ENCODE peak calls at places on chromosome 9, in six cellular contexts. A is GM12892, J is HepG2, D is heart left ventricle, E is A549, R is lower leg skin. C is an unnamed sample.

GRCh38 chr9:137006116-137007003 is 10.0 kb upstream of the CLIC3 start:
- DNase-seq in E (no peak), J (no peak), R (no peak), A (no peak), D (no peak), C (no peak)

GRCh38 chr9:107237873-107238272 is 45.2 kb upstream of the RAD23B start:
- DNase-seq in D (no peak), E (no peak), A (no peak), J (no peak), R (no peak), C (no peak)

GRCh38 chr9:109342878-109343277 is 22.0 kb upstream of the EPB41L4B start:
- DNase-seq in E (no peak), R (no peak), D (no peak), A (no peak), J (no peak), C (no peak)

GRCh38 chr9:120531683-120532300 is 48.2 kb downstream of the CDK5RAP2 start:
- DNase-seq in D (no peak), A (no peak), R (peak), J (peak), E (peak), C (peak)

GRCh38 chr9:133048595-133048994 is 13.2 kb upstream of the CEL start:
- DNase-seq in R (no peak), J (no peak), E (peak), A (no peak), D (no peak), C (peak)

GRCh38 chr9:7935666-7936065 is 136.1 kb upstream of the DMAC1 start:
- DNase-seq in J (no peak), R (no peak), E (no peak), A (no peak), D (no peak), C (no peak)

GRCh38 chr9:125486109-125486508 is 220.9 kb downstream of the MAPKAP1 start:
- DNase-seq in D (no peak), J (peak), E (no peak), R (no peak), A (no peak), C (no peak)

GRCh38 chr9:135565141-135565628 is 3.6 kb downstream of the PAEP start:
- DNase-seq in D (no peak), A (no peak), R (no peak), J (no peak), E (no peak), C (no peak)

GRCh38 chr9:114995681-114996221 is 65.4 kb upstream of the TNFSF8 start:
- DNase-seq in D (no peak), A (no peak), J (no peak), E (no peak), R (no peak), C (no peak)

GRCh38 chr9:124756011-124756410 is 15.1 kb downstream of the NR6A1 start:
- DNase-seq in E (no peak), D (no peak), A (no peak), R (no peak), J (no peak), C (no peak)

GRCh38 chr9:109369285-109369684 is 48.4 kb upstream of the EPB41L4B start:
- DNase-seq in R (no peak), A (no peak), J (no peak), D (no peak), E (no peak), C (no peak)

GRCh38 chr9:135500071-135500524 is 384 bp upstream of the MRPS2 start:
- DNase-seq in J (no peak), R (no peak), E (no peak), A (no peak), D (no peak), C (peak)

GRCh38 chr9:108049026-108049591 is 559.5 kb upstream of the KLF4 start:
- DNase-seq in J (no peak), R (no peak), D (no peak), A (no peak), E (peak), C (peak)

GRCh38 chr9:75461188-75461587 is 372.9 kb downstream of the OSTF1 start:
- DNase-seq in R (no peak), E (no peak), D (no peak), J (no peak), A (no peak), C (no peak)

GRCh38 chr9:133374612-133375115 is 1.2 kb downstream of the SURF4 start:
- DNase-seq in R (no peak), E (no peak), D (no peak), A (no peak), J (no peak), C (no peak)

GRCh38 chr9:105281926-105282325 is 37.5 kb downstream of the SLC44A1 start:
- DNase-seq in J (no peak), D (no peak), R (no peak), A (no peak), E (no peak), C (no peak)

GRCh38 chr9:17236147-17236546 is 101.3 kb downstream of the CNTLN start:
- DNase-seq in R (no peak), D (no peak), J (no peak), A (no peak), E (no peak), C (no peak)

GRCh38 chr9:132185164-132186009 is 23.5 kb downstream of the NTNG2 start:
- DNase-seq in R (no peak), D (no peak), E (no peak), J (no peak), A (no peak), C (no peak)

GRCh38 chr9:27168496-27168895 is 59.5 kb downstream of the TEK start:
- DNase-seq in J (no peak), D (no peak), A (no peak), R (no peak), E (no peak), C (no peak)

GRCh38 chr9:33210006-33210715 is 29.8 kb upstream of the SPINK4 start:
- DNase-seq in D (no peak), A (no peak), E (no peak), R (no peak), J (no peak), C (no peak)

GRCh38 chr9:18534611-18535010 is 60.7 kb downstream of the ADAMTSL1 start:
- DNase-seq in E (no peak), J (no peak), A (no peak), R (no peak), D (no peak), C (no peak)

GRCh38 chr9:105205787-105206511 is 38.5 kb upstream of the SLC44A1 start:
- DNase-seq in J (no peak), D (no peak), R (peak), E (no peak), A (no peak), C (no peak)

GRCh38 chr9:33813712-33814641 is 3.0 kb upstream of the UBE2R2 start:
- DNase-seq in A (no peak), J (peak), D (no peak), R (no peak), E (peak), C (peak)

GRCh38 chr9:297104-297794 is 82.6 kb downstream of the DOCK8 start:
- DNase-seq in E (peak), R (peak), A (peak), J (no peak), D (no peak), C (no peak)

GRCh38 chr9:7938092-7938491 is 138.5 kb upstream of the DMAC1 start:
- DNase-seq in E (no peak), R (no peak), A (no peak), D (no peak), J (no peak), C (no peak)

GRCh38 chr9:111349766-111350165 is 19.7 kb upstream of the OR2K2 start:
- DNase-seq in R (no peak), D (no peak), J (peak), E (no peak), A (no peak), C (no peak)

GRCh38 chr9:98047002-98047401 is 9.5 kb upstream of the NANS start:
- DNase-seq in J (no peak), A (no peak), R (no peak), E (no peak), D (no peak), C (no peak)

GRCh38 chr9:88092699-88093359 is 45.4 kb downstream of the SPATA31C2 start:
- DNase-seq in E (no peak), D (no peak), J (no peak), R (no peak), A (no peak), C (no peak)

GRCh38 chr9:109887079-109887478 is 107.1 kb downstream of the PALM2AKAP2 start:
- DNase-seq in E (no peak), J (no peak), A (no peak), R (no peak), D (no peak), C (no peak)

GRCh38 chr9:78091736-78092135 is 60.1 kb upstream of the GNAQ start:
- DNase-seq in A (no peak), D (no peak), J (no peak), E (no peak), R (no peak), C (no peak)

GRCh38 chr9:107784235-107784958 is 294.8 kb upstream of the KLF4 start:
- DNase-seq in R (peak), J (no peak), A (no peak), D (no peak), E (no peak), C (peak)

GRCh38 chr9:87771251-87772006 is 45.5 kb downstream of the CTSL start:
- DNase-seq in E (no peak), A (no peak), J (no peak), R (no peak), D (no peak), C (no peak)

GRCh38 chr9:134210908-134211810 is 46.8 kb upstream of the RNU6ATAC start:
- DNase-seq in J (no peak), E (no peak), D (peak), A (no peak), R (no peak), C (no peak)

GRCh38 chr9:109969559-109970237 is 189.7 kb downstream of the PALM2AKAP2 start:
- DNase-seq in R (no peak), D (no peak), J (no peak), A (no peak), E (no peak), C (no peak)

GRCh38 chr9:96006961-96007360 is 131.5 kb downstream of the ERCC6L2 start:
- DNase-seq in D (no peak), A (no peak), J (no peak), R (no peak), E (no peak), C (peak)

GRCh38 chr9:123511326-123511974 is 155.5 kb downstream of the CRB2 start:
- DNase-seq in E (no peak), J (no peak), A (no peak), R (no peak), D (no peak), C (no peak)

GRCh38 chr9:121564861-121565260 is 65.2 kb upstream of the GGTA1 start:
- DNase-seq in R (no peak), D (peak), J (no peak), A (no peak), E (no peak), C (no peak)

GRCh38 chr9:116015855-116016254 is 137.7 kb upstream of the PAPPA start:
- DNase-seq in R (no peak), J (no peak), D (no peak), A (no peak), E (no peak), C (no peak)

GRCh38 chr9:37996050-37996811 is 72.8 kb downstream of the SHB start:
- DNase-seq in J (no peak), D (no peak), E (no peak), A (no peak), R (no peak), C (no peak)

DNA sequence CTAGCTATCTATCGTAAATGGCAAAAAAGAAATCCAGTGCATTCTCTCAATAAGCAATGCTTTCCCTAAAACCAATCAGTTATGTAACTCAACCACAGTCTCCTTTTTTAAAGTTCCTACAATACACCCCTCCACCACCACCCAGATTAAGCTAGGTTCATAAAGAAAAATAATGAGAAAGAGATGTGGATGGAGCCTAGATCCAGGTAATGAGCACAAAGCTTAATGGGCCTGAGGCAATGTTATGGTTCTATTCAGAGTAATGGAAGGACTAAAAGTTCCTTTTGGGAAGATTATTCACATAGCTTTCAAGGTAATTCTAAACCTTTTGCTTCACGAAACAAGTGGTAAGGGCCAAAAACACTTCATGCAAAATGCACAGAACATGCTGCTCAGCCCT is 113.5 kb downstream of the MPDZ start:
- DNase-seq in J (no peak), A (no peak), D (no peak), E (no peak), R (no peak), C (no peak)
- TF ChIP-seq POLR2A in J (no peak), A (no peak), D (no peak), E (no peak), R (no peak), C (no peak)

GRCh38 chr9:68800836-68801235 is 95.8 kb downstream of the PIP5K1B start:
- DNase-seq in R (no peak), A (no peak), J (no peak), D (no peak), E (no peak), C (no peak)

GRCh38 chr9:68804911-68805889 is 100.2 kb downstream of the PIP5K1B start:
- DNase-seq in D (no peak), E (no peak), J (no peak), A (no peak), R (no peak), C (no peak)

GRCh38 chr9:68805890-68806517 is 101.0 kb downstream of the PIP5K1B start:
- DNase-seq in A (no peak), D (no peak), J (no peak), R (no peak), E (no peak), C (no peak)

GRCh38 chr9:68798408-68798807 is 93.4 kb downstream of the PIP5K1B start:
- DNase-seq in E (no peak), D (no peak), R (no peak), J (no peak), A (no peak), C (no peak)

DNA sequence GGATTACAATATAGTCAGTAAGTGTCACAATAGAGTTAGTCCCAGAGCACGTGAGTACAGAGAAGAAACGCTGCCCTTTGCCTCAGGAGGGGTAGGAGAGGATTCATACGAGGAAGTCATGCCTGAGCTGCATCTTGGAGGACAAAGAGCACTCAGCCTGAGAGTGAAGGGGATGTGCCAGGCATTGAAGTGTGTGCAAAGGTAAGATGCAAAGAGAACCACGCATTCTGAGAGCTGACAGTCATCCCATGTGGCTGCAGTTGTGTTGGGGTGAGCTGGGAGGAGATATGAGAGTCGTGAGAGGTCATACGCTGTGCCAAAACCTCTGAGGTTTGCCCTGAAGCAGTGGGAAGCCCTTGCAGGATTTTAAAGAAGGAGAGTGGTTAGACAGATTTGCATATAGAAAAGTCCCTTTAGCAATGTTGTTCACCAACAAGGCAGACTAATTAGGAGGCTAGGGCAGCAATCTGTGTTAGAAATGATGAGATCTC is 97.5 kb downstream of the PIP5K1B start:
- DNase-seq in A (peak), D (no peak), R (no peak), J (no peak), E (no peak), C (no peak)
- TF ChIP-seq POLR2A in A (no peak), D (no peak), R (no peak), J (no peak), E (no peak), C (no peak)

DNA sequence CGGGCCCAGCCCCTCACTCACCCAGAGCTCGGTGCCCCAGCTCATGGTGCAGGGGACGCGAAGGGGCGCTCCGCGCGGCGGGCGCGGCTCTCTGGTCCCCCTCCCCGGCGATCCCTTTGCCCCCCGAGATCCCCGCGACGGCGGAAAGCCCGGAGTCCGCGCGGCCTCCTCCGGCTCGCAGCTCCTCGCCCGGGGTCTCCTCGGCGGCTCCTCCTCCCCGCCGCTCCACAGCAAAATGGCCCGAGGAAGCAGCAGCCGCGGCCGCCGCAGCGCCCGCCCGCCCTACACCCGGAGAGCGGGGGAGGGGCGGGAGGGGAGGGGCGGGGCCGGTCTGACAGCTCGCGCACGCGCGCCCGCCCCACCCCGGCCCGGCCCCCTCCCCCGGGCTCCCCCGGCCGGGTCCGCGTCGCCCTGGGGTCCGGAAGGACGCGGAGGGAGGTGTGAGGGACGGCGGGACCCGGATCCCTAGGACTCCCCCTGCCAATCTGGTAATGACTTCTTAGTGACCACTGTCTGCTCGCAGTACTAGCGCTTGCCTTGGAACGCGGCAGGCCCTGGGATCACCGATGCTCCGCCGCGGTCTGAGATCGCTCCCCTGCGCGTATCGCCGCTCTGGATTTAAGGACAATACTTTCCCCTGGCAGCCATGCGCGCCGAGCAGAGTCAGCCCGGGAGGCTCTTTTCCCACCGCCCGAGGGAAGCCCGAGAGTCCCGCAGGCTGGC is at the start of gene FNBP1:
- DNase-seq in R (peak), J (peak), D (peak), A (peak), E (peak), C (peak)
- TF ChIP-seq POLR2A in R (peak), J (no peak), D (peak), A (peak), E (peak), C (peak)

GRCh38 chr9:36398745-36399144 is 1.3 kb downstream of the RNF38 start:
- DNase-seq in D (no peak), R (no peak), E (no peak), J (no peak), A (no peak), C (no peak)

GRCh38 chr9:36401897-36402480 is 1.9 kb upstream of the RNF38 start:
- DNase-seq in A (no peak), D (no peak), E (no peak), R (no peak), J (peak), C (no peak)

GRCh38 chr9:36401179-36401740 is 1.2 kb upstream of the RNF38 start:
- DNase-seq in R (no peak), A (peak), J (peak), D (no peak), E (peak), C (peak)

GRCh38 chr9:36399980-36400331 is at the start of gene RNF38:
- DNase-seq in A (no peak), D (no peak), R (no peak), J (no peak), E (no peak), C (no peak)

GRCh38 chr9:36400332-36401178 is 486 bp upstream of the RNF38 start:
- DNase-seq in R (peak), D (peak), J (peak), A (peak), E (peak), C (peak)
- TF ChIP-seq POLR2A in R (no peak), D (peak), J (peak), A (peak), E (peak), C (peak)

DNA sequence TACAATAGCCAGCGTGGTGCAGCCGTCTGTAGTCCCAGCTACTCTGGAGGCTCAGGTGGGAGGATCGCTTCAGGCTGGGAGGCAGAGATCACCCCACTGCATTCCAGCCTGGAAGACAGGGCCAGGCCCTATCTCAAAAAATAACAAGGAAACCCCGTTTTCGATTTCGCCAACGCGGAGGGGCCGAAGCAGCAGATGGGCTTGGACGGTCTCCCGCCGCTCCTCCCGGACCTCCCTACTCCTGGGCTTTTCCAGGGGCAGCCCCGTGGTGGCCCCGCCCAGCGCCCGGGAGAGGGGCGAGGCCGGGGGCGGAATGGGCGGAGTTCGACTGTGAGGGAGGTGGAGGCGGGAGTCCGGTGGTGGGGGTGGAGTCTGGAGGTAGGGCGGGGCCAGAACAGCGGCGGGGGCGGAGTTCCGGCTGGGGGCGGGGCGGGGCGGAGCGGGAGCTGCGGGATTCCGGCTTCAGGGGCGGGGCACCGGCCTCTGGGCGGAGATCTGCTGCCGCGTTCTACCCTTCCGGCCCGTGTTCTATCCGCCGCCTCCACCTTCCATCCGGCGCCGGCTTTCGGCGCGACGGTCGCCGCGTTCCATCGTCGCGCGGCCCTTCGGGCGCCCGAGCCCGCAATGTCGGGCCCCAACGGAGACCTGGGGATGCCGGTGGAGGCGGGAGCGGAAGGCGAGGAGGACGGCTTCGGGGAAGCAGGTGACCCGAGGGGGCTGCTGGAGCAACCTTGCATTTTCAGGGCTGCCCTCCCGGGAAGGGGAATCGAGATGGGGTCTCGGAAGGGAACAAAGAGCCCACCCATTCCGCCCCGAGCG is at the start of gene BBLN:
- DNase-seq in D (peak), J (peak), R (peak), A (peak), E (peak), C (peak)
- TF ChIP-seq POLR2A in D (peak), J (peak), R (peak), A (peak), E (peak), C (peak)